ENCODE peak calls at places on chromosomes 1 and 21, in ten cellular contexts. K, M, R, A, J, B, S, G, U and D are unnamed samples.

GRCh38 chr1:11158720-11159321 is 30.3 kb upstream of the ANGPTL7 start:
- DNase-seq in K (peak), M (peak), R (no peak), A (no peak), J (no peak), B (no peak), S (peak), G (no peak), U (no peak), D (no peak)

GRCh38 chr1:8789314-8790214 is 27.9 kb downstream of the RERE start:
- DNase-seq in K (no peak), M (peak), R (no peak), A (no peak), J (no peak), B (no peak), S (no peak), G (no peak), U (peak), D (no peak)

GRCh38 chr1:21322681-21323016 is 32.4 kb upstream of the ECE1 start:
- DNase-seq in K (no peak), M (no peak), R (no peak), A (no peak), J (no peak), B (no peak), S (no peak), G (no peak), U (no peak), D (no peak)

GRCh38 chr1:201142011-201142853 is 12.0 kb downstream of the TMEM9 start:
- DNase-seq in K (no peak), M (no peak), R (no peak), A (no peak), J (no peak), B (no peak), S (no peak), G (no peak), U (no peak), D (no peak)

GRCh38 chr1:228339766-228340685 is 66.6 kb downstream of the TRIM11 start:
- DNase-seq in K (no peak), M (no peak), R (peak), A (no peak), J (no peak), B (no peak), S (no peak), G (no peak), U (no peak), D (no peak)

GRCh38 chr1:40936878-40937484 is 42.5 kb upstream of the CTPS1 start:
- DNase-seq in K (peak), M (no peak), R (no peak), A (no peak), J (no peak), B (no peak), S (peak), G (no peak), U (no peak), D (no peak)

GRCh38 chr1:19981507-19982312 is 2.3 kb upstream of the PLA2G2A start:
- DNase-seq in K (no peak), M (no peak), R (peak), A (no peak), J (no peak), B (no peak), S (no peak), G (no peak), U (no peak), D (peak)

GRCh38 chr1:42282867-42283583 is 52.0 kb downstream of the FOXJ3 start:
- DNase-seq in K (peak), M (peak), R (no peak), A (peak), J (no peak), B (no peak), S (peak), G (no peak), U (no peak), D (no peak)

GRCh38 chr1:48943393-48943792 is 166.7 kb upstream of the BEND5 start:
- DNase-seq in K (no peak), M (no peak), R (no peak), A (no peak), J (no peak), B (no peak), S (no peak), G (no peak), U (no peak), D (no peak)

GRCh38 chr21:26795866-26796329 is 49.3 kb downstream of the ADAMTS1 start:
- DNase-seq in K (peak), M (peak), R (peak), A (no peak), J (peak), B (no peak), S (peak), G (no peak), U (no peak), D (no peak)

GRCh38 chr1:28553229-28553930 is 495 bp downstream of the TRNAU1AP start:
- DNase-seq in K (peak), M (peak), R (peak), A (peak), J (peak), B (no peak), S (peak), G (no peak), U (peak), D (peak)

GRCh38 chr1:200290010-200290685 is 119.7 kb downstream of the ZNF281 start:
- DNase-seq in K (no peak), M (peak), R (no peak), A (peak), J (no peak), B (no peak), S (no peak), G (no peak), U (no peak), D (no peak)

GRCh38 chr1:167221126-167221803 is 579 bp downstream of the POU2F1 start:
- DNase-seq in K (no peak), M (no peak), R (peak), A (no peak), J (peak), B (no peak), S (no peak), G (peak), U (peak), D (peak)

GRCh38 chr1:155128755-155129473 is 1.2 kb downstream of the EFNA1 start:
- DNase-seq in K (no peak), M (peak), R (no peak), A (no peak), J (peak), B (no peak), S (no peak), G (peak), U (no peak), D (no peak)

GRCh38 chr1:155070721-155071556 is 7.4 kb downstream of the EFNA4 start:
- DNase-seq in K (peak), M (peak), R (peak), A (peak), J (peak), B (no peak), S (peak), G (peak), U (peak), D (peak)

GRCh38 chr1:197890936-197891335 is 11.5 kb upstream of the C1orf53 start:
- DNase-seq in K (no peak), M (no peak), R (no peak), A (no peak), J (no peak), B (no peak), S (no peak), G (no peak), U (no peak), D (no peak)

GRCh38 chr1:107963009-107963408 is 2.0 kb downstream of the VAV3 start:
- DNase-seq in K (no peak), M (no peak), R (no peak), A (no peak), J (no peak), B (no peak), S (no peak), G (no peak), U (no peak), D (no peak)

GRCh38 chr1:169550294-169550693 is 36.0 kb downstream of the F5 start:
- DNase-seq in K (peak), M (peak), R (no peak), A (peak), J (no peak), B (no peak), S (peak), G (no peak), U (peak), D (peak)
- TF ChIP-seq CTCF in K (peak), M (peak), R (no peak), A (peak), J (peak), B (peak), S (peak), G (peak), U (peak), D (peak)

GRCh38 chr1:26861286-26861701 is 1.7 kb upstream of the SFN start:
- DNase-seq in K (peak), M (peak), R (no peak), A (no peak), J (no peak), B (no peak), S (peak), G (no peak), U (no peak), D (no peak)

GRCh38 chr1:26864610-26865480 is 1.9 kb downstream of the SFN start:
- DNase-seq in K (peak), M (peak), R (peak), A (peak), J (peak), B (peak), S (peak), G (peak), U (peak), D (peak)

GRCh38 chr1:26861889-26862371 is 1.0 kb upstream of the SFN start:
- DNase-seq in K (no peak), M (peak), R (no peak), A (no peak), J (no peak), B (no peak), S (no peak), G (no peak), U (no peak), D (no peak)

GRCh38 chr1:26863677-26864060 is 720 bp downstream of the SFN start:
- DNase-seq in K (no peak), M (no peak), R (no peak), A (no peak), J (no peak), B (no peak), S (no peak), G (no peak), U (no peak), D (no peak)

GRCh38 chr1:26862781-26863676 is at the start of gene SFN:
- DNase-seq in K (no peak), M (peak), R (no peak), A (peak), J (peak), B (no peak), S (no peak), G (peak), U (no peak), D (peak)
- TF ChIP-seq CTCF in K (peak), M (peak), R (no peak), A (peak), J (peak), B (no peak), S (peak), G (no peak), U (peak), D (peak)

DNA sequence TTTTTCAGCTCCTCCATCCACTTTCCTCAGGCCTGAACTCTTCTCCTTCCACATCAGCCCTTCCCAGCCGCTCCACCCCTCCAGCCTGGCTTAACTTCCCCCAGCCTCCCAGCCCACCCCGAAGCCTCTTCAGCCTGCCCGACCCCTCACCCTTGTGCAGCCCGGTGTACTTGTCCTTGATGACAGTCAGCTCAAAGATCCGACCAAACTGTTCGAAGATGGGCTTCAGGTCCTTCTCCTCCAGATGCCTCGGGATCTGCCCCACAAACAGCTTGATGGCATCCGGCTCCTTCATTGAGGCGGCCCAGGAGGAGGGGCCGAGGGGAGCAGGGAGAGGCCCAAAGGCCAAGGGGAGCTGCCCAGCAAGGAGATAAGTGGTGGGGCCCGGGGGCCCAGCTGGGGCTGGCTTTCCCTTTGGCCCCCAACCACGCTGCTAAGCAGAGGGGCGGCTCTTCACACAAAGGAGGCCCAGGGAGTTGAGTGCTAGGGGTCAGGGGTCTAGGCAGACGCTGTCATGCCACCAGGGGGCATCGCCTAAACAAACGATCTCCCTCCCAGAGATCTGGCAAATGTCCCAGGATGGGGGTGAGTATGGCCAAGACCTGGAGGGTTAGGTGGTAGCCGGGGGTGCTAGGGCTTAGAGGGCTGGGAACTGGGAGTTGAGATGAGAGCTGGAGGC is 738 bp downstream of the CELF3 start:
- DNase-seq in K (no peak), M (no peak), R (no peak), A (peak), J (no peak), B (no peak), S (no peak), G (no peak), U (peak), D (no peak)
- TF ChIP-seq CTCF in K (peak), M (peak), R (no peak), A (no peak), J (no peak), B (no peak), S (no peak), G (no peak), U (peak), D (no peak)

DNA sequence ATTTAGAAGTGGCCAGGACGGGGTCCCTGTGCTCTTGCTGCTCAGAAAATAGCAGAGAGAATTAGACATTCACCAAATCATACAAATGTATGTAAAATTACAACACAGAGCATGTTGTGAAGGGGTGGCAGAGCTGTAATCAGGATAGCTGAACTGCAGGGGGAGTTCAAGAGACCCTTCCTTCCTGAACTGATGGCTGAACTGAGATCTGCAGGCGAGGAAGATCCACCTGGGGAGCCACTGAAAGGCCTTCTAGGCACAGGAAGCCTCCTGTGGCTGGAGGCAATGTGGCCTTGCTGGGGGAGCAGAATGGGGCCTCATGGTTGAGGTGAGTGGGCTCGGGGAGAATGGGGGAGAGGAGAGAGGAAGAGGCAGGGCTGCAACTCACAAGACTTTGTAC is 216.5 kb downstream of the PRDM2 start:
- DNase-seq in K (no peak), M (no peak), R (no peak), A (no peak), J (no peak), B (no peak), S (no peak), G (no peak), U (no peak), D (no peak)
- TF ChIP-seq CTCF in K (no peak), M (no peak), R (no peak), A (no peak), J (no peak), B (no peak), S (no peak), G (no peak), U (no peak), D (no peak)

GRCh38 chr1:207654320-207654719 is 9.4 kb downstream of the CR1L start:
- DNase-seq in K (peak), M (peak), R (no peak), A (no peak), J (no peak), B (no peak), S (peak), G (no peak), U (no peak), D (no peak)
- TF ChIP-seq CTCF in K (peak), M (peak), R (no peak), A (no peak), J (no peak), B (peak), S (peak), G (no peak), U (peak), D (no peak)

GRCh38 chr1:86197206-86197855 is 40.8 kb upstream of the COL24A1 start:
- DNase-seq in K (peak), M (no peak), R (no peak), A (no peak), J (no peak), B (no peak), S (no peak), G (no peak), U (no peak), D (no peak)

GRCh38 chr1:86190873-86191272 is 34.3 kb upstream of the COL24A1 start:
- DNase-seq in K (no peak), M (no peak), R (no peak), A (no peak), J (no peak), B (no peak), S (no peak), G (no peak), U (no peak), D (no peak)

GRCh38 chr1:86195281-86195680 is 38.7 kb upstream of the COL24A1 start:
- DNase-seq in K (no peak), M (no peak), R (no peak), A (no peak), J (no peak), B (no peak), S (no peak), G (no peak), U (no peak), D (no peak)

GRCh38 chr1:86191958-86192357 is 35.4 kb upstream of the COL24A1 start:
- DNase-seq in K (peak), M (no peak), R (no peak), A (no peak), J (no peak), B (no peak), S (peak), G (no peak), U (no peak), D (no peak)

DNA sequence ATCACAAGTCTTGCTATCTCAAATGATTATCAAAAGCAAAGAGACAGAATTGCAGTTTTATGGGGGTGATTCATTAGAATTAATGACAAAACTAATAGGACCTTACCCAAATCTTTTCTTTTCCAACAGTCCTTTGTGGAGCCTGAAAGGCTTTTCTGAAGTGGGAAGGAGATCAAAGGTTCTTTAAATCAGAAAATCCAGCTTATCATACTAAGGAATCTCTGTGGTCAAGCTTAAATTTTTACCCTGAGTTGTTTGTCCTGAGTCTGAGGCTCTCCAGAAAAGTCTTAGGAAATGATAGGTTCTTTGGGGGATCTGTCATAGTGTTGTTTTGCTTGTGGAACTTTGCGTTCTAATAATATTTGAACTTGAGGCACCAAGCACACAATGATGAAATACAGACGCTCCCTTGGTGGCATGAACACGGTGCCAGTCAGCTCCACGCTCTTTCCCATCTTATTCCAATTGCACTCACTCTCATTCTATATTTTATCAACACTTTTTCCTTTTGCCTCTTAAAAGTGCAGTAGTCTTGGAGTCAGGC is 38.0 kb upstream of the COL24A1 start:
- DNase-seq in K (peak), M (no peak), R (no peak), A (no peak), J (no peak), B (no peak), S (no peak), G (no peak), U (no peak), D (no peak)
- TF ChIP-seq CTCF in K (no peak), M (no peak), R (no peak), A (no peak), J (no peak), B (no peak), S (no peak), G (no peak), U (no peak), D (no peak)

GRCh38 chr1:152228831-152229230 is 4.8 kb upstream of the HRNR start:
- DNase-seq in K (no peak), M (peak), R (no peak), A (no peak), J (no peak), B (no peak), S (no peak), G (no peak), U (no peak), D (no peak)

GRCh38 chr1:152224093-152224492 is at the start of gene HRNR:
- DNase-seq in K (no peak), M (no peak), R (no peak), A (no peak), J (no peak), B (no peak), S (no peak), G (no peak), U (no peak), D (no peak)

GRCh38 chr1:152225678-152226077 is 1.7 kb upstream of the HRNR start:
- DNase-seq in K (no peak), M (peak), R (no peak), A (no peak), J (no peak), B (no peak), S (no peak), G (no peak), U (no peak), D (no peak)

GRCh38 chr1:152227310-152227928 is 3.4 kb upstream of the HRNR start:
- DNase-seq in K (peak), M (peak), R (no peak), A (no peak), J (no peak), B (no peak), S (peak), G (no peak), U (no peak), D (no peak)
- TF ChIP-seq CTCF in K (no peak), M (peak), R (no peak), A (no peak), J (no peak), B (no peak), S (no peak), G (no peak), U (no peak), D (no peak)

DNA sequence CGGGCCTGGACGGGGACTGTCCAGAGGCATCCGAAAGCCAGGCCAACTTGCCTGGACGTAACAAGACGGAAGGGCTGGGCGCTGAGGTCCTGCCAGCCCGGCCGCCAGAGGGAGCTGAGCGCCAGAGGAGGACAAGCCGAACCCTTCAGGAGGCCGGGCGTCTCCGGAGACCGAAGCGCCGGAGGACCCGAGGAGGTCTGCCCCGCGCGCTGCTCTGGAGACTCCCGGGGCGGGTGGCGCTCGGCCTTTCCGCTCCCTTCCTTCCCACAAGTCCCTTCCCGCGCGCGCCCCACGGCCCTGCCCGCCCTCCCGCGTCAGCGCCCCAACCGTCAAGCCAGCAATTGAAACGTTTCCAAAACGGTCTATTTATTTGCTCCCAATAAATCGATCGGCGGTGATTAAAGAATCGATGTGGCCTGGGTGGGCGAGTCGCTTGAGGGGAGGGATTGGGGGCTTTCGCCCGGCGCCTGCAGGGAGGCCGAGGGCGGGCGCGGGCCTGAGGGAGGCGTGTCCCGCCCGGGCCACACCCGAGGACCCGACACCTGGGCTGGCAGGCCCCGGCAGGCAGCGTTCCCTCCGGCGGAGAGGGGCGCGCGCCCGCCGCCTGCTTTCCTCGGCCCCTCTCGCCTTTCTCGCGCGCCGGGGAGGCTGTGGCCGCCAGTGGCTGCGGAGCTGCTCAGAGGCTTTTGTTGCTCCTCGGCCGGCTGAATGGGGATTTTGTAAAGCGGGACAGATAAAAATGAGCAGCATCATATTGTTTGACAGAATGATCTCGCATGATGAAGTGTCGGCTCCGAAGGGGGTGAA is 5.2 kb upstream of the FOXD3 start:
- DNase-seq in K (peak), M (peak), R (no peak), A (peak), J (peak), B (no peak), S (peak), G (peak), U (peak), D (peak)
- TF ChIP-seq CTCF in K (peak), M (peak), R (no peak), A (peak), J (peak), B (peak), S (peak), G (peak), U (peak), D (peak)